ENCODE peak calls at places on chromosomes 7 and 10, in nine cellular contexts. O is GM23248; L is left ventricle myocardium inferior; A is psoas muscle; C is heart left ventricle; U is AG04450; K is esophagus squamous epithelium; S is ovary; V is naive thymus-derived CD4-positive, alpha-beta T cell. P is an unnamed sample.

GRCh38 chr7:100887186-100887954 is 2.1 kb downstream of the UFSP1 start:
- DNase-seq in O (no peak), L (no peak), A (no peak), C (no peak), U (no peak), K (no peak), S (no peak), V (peak), P (no peak)

GRCh38 chr10:3906511-3907111 is 121.6 kb upstream of the KLF6 start:
- DNase-seq in O (peak), L (no peak), A (peak), C (no peak), U (peak), K (no peak), S (peak), V (no peak), P (peak)

GRCh38 chr10:133097961-133098360 is 10.2 kb downstream of the ADGRA1 start:
- DNase-seq in O (no peak), L (no peak), A (no peak), C (no peak), U (no peak), K (no peak), S (no peak), V (no peak), P (no peak)

GRCh38 chr7:116399808-116400207 is 99.7 kb upstream of the CAV2 start:
- DNase-seq in O (peak), L (no peak), A (no peak), C (no peak), U (no peak), K (no peak), S (no peak), V (no peak), P (no peak)

GRCh38 chr10:68647928-68648327 is 73.1 kb upstream of the CCAR1 start:
- DNase-seq in O (peak), L (no peak), A (no peak), C (no peak), U (peak), K (no peak), S (no peak), V (no peak), P (no peak)

GRCh38 chr10:12961416-12961815 is 40.1 kb downstream of the CCDC3 start:
- DNase-seq in O (no peak), L (no peak), A (no peak), C (no peak), U (no peak), K (no peak), S (peak), V (no peak), P (no peak)

GRCh38 chr10:80786322-80786721 is 248.6 kb downstream of the SH2D4B start:
- DNase-seq in O (no peak), L (no peak), A (no peak), C (no peak), U (no peak), K (no peak), S (no peak), V (no peak), P (no peak)

GRCh38 chr10:67539312-67539711 is 156.7 kb downstream of the CTNNA3 start:
- DNase-seq in O (no peak), L (no peak), A (peak), C (no peak), U (no peak), K (no peak), S (no peak), V (no peak), P (no peak)

GRCh38 chr10:15660990-15661389 is 58.7 kb downstream of the ITGA8 start:
- DNase-seq in O (peak), L (no peak), A (no peak), C (no peak), U (no peak), K (no peak), S (no peak), V (no peak), P (no peak)

GRCh38 chr7:132417037-132417906 is 159.0 kb downstream of the PLXNA4 start:
- DNase-seq in O (no peak), L (no peak), A (no peak), C (no peak), U (no peak), K (no peak), S (no peak), V (no peak), P (no peak)

GRCh38 chr7:4216016-4216415 is 466.1 kb upstream of the FOXK1 start:
- DNase-seq in O (no peak), L (no peak), A (no peak), C (no peak), U (no peak), K (no peak), S (no peak), V (no peak), P (peak)

GRCh38 chr10:1688531-1688930 is 48.8 kb downstream of the ADARB2 start:
- DNase-seq in O (no peak), L (no peak), A (no peak), C (no peak), U (no peak), K (no peak), S (no peak), V (no peak), P (no peak)
- H3K27ac ChIP-seq in O (no peak), L (no peak), A (no peak), C (no peak), U (no peak), K (no peak), S (no peak), V (no peak), P (no peak)

DNA sequence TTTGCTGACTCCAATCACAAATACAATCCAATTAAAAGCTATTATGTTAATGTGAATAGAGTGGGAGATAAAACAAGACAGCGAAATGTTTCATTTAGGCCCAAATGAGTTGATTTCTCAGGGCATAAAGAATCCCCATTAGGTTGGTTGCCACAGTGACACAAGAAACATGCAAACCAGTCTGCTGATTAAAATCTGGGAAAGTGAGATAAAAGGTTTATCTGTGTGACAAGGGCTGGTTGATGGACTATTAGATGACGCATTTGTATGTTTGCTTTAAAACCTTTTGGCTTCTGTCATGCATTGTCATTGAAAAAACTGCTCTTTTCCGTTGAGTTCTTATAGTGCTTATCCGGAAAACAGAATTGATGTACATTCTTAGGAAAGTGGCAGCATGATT is 658.2 kb downstream of the GATA3 start:
- DNase-seq in O (no peak), L (no peak), A (no peak), C (no peak), U (no peak), K (no peak), S (no peak), V (no peak), P (no peak)
- H3K27ac ChIP-seq in O (no peak), L (no peak), A (no peak), C (no peak), U (no peak), K (no peak), S (no peak), V (no peak), P (no peak)

GRCh38 chr7:50793947-50794570 is 11.4 kb upstream of the GRB10 start:
- DNase-seq in O (no peak), L (no peak), A (no peak), C (no peak), U (no peak), K (no peak), S (no peak), V (no peak), P (no peak)

GRCh38 chr7:50793115-50793946 is 10.6 kb upstream of the GRB10 start:
- DNase-seq in O (peak), L (peak), A (peak), C (peak), U (no peak), K (no peak), S (peak), V (peak), P (peak)

GRCh38 chr7:50791363-50791762 is 8.7 kb upstream of the GRB10 start:
- DNase-seq in O (no peak), L (no peak), A (no peak), C (no peak), U (no peak), K (no peak), S (no peak), V (no peak), P (no peak)

GRCh38 chr7:50792342-50793114 is 9.8 kb upstream of the GRB10 start:
- DNase-seq in O (peak), L (peak), A (peak), C (peak), U (no peak), K (no peak), S (peak), V (peak), P (peak)

DNA sequence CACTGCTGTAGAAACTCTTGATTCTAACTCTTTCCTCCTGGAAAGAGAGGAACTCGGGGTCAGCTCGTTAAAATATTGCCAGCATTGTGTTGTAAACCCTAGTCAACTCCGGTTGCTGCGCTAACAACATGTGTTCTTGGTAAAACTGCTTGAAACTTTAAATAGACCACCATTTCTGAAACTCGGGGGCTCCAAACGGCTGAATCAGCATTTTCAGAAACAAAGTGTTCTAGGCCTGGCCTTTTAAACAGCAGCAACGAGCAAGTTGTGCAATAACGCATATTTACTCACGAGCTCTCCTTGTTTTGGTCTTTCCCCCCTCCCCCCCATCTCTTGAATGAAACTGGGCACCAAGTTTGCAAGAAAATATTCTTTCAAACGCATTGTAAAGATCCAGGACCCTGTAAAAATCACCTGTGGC is 9.2 kb upstream of the GRB10 start:
- DNase-seq in O (peak), L (no peak), A (no peak), C (no peak), U (no peak), K (no peak), S (peak), V (no peak), P (no peak)
- H3K27ac ChIP-seq in O (peak), L (peak), A (peak), C (peak), U (peak), K (peak), S (no peak), V (no peak), P (no peak)

GRCh38 chr7:26937306-26937705 is 72.9 kb upstream of the SKAP2 start:
- DNase-seq in O (peak), L (no peak), A (no peak), C (no peak), U (no peak), K (no peak), S (no peak), V (no peak), P (no peak)
- H3K27ac ChIP-seq in O (peak), L (no peak), A (no peak), C (no peak), U (no peak), K (no peak), S (no peak), V (no peak), P (no peak)

GRCh38 chr7:29864668-29865067 is 58.4 kb downstream of the WIPF3 start:
- DNase-seq in O (no peak), L (no peak), A (no peak), C (no peak), U (no peak), K (no peak), S (no peak), V (no peak), P (no peak)

GRCh38 chr7:29859491-29860180 is 53.3 kb downstream of the WIPF3 start:
- DNase-seq in O (peak), L (no peak), A (no peak), C (no peak), U (no peak), K (no peak), S (no peak), V (no peak), P (peak)

GRCh38 chr7:29866490-29866930 is 60.2 kb downstream of the WIPF3 start:
- DNase-seq in O (peak), L (peak), A (peak), C (peak), U (no peak), K (no peak), S (peak), V (no peak), P (peak)

DNA sequence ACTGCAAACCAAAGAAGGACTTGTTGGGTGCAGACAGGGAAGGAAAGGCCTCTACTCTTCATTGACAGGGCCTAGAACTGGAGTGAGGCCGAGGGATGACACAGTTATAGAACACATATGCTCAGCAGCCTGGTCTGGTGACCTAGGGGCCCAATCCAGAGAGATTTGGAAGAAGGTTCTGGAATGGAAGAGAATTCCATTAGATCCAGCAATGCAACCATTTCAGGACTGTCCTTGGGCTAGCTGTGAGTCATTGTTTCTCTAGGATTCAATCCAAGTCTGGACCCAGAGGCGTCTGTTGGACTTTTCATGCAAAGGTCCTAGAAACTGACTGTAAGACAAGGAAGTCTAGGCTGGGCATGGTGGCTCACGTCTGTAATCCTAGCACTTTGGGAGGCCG is 59.2 kb downstream of the WIPF3 start:
- DNase-seq in O (peak), L (no peak), A (no peak), C (peak), U (no peak), K (no peak), S (peak), V (no peak), P (peak)
- H3K27ac ChIP-seq in O (peak), L (peak), A (peak), C (no peak), U (no peak), K (no peak), S (peak), V (no peak), P (peak)

GRCh38 chr7:88665892-88666514 is 93.5 kb upstream of the ZNF804B start:
- DNase-seq in O (no peak), L (no peak), A (no peak), C (no peak), U (no peak), K (no peak), S (no peak), V (no peak), P (no peak)
- H3K27ac ChIP-seq in O (no peak), L (no peak), A (no peak), C (no peak), U (no peak), K (no peak), S (no peak), V (no peak), P (no peak)

DNA sequence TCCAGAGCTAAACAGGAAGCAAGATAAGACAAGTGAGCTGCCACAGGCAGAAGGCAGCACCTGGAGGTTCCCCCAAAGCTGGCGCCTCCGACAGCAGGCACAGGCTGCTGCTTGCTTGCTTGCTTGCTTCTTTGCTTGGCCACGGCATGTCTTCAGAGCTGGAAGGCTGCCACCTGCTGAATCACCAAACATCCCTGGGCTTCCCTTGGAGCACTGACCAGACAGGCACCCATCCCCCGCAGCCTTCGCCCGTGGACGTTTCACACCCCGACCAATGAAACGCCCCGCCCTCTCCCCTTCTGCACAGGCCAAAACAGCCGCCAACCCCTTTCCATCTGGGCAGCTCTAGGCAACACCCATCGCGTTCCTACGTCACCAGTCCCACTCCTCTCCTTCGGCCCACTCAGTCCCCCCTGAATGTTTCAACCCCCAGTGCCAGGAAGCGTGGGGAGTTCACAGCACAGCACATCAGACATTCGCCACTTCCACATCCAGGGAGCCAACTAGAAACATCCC is 1.7 kb downstream of the SGMS1 start:
- DNase-seq in O (peak), L (peak), A (peak), C (peak), U (peak), K (peak), S (peak), V (peak), P (peak)
- H3K27ac ChIP-seq in O (peak), L (peak), A (peak), C (peak), U (peak), K (peak), S (peak), V (peak), P (peak)

DNA sequence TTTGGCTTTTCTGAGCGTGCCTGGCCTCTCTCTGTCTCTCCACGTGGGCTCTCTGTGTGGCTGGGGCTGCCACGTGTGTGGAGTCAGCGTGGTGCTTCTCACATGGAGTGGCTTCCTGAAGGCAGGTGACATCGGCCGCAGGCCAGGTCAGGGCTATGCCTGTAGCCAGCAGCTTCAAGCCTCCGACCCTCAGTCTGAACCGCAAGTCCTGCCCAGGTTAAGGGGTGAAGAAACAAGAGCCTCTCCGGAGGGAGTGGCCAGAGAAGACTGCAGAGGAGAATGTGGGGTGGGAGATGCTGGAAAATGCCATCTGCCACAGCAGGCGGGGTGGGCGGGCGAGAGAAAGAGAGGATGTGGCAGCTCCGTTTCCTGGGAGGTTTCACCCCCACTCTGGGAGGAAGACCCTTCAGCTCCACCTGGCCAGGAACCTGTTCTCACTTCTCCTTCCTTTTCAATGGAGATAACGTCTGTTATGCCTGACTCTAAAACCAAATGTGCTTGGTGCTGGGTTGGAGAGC is 14.3 kb upstream of the VIPR2 start:
- DNase-seq in O (no peak), L (no peak), A (no peak), C (no peak), U (no peak), K (no peak), S (no peak), V (no peak), P (no peak)
- H3K27ac ChIP-seq in O (no peak), L (no peak), A (no peak), C (no peak), U (no peak), K (no peak), S (no peak), V (no peak), P (no peak)

GRCh38 chr7:76292206-76292573 is 10.3 kb upstream of the HSPB1 start:
- DNase-seq in O (peak), L (no peak), A (peak), C (no peak), U (no peak), K (no peak), S (peak), V (no peak), P (no peak)
- H3K27ac ChIP-seq in O (peak), L (peak), A (peak), C (peak), U (peak), K (peak), S (peak), V (no peak), P (peak)